ENCODE peak calls at places on chromosomes 11 and 22, in nine cellular contexts. C, K, J, F, E, O, X, M and D are unnamed samples.

GRCh38 chr22:31248138-31248745 is 36.1 kb downstream of the LIMK2 start:
- DNase-seq in C (no peak), K (peak), J (no peak), F (peak), E (peak), O (peak), X (peak), M (peak), D (peak)

GRCh38 chr11:60131943-60132342 is 43.5 kb downstream of the MS4A2 start:
- DNase-seq in C (no peak), K (no peak), J (no peak), F (no peak), E (no peak), O (no peak), X (no peak), M (no peak), D (no peak)

GRCh38 chr11:132033051-132033450 is 662.6 kb downstream of the NTM start:
- DNase-seq in C (no peak), K (no peak), J (no peak), F (no peak), E (no peak), O (no peak), X (no peak), M (no peak), D (no peak)

GRCh38 chr11:69044111-69045013 is 4.4 kb upstream of the TPCN2 start:
- DNase-seq in C (peak), K (peak), J (peak), F (peak), E (no peak), O (no peak), X (peak), M (peak), D (no peak)

GRCh38 chr11:121881806-121882205 is 234.2 kb downstream of the BLID start:
- DNase-seq in C (no peak), K (no peak), J (no peak), F (peak), E (no peak), O (no peak), X (no peak), M (no peak), D (no peak)

GRCh38 chr22:48902983-48903650 is 924.6 kb downstream of the BRD1 start:
- DNase-seq in C (no peak), K (peak), J (no peak), F (no peak), E (peak), O (no peak), X (no peak), M (no peak), D (no peak)

GRCh38 chr22:38901111-38901641 is 29.2 kb upstream of the CBX6 start:
- DNase-seq in C (no peak), K (no peak), J (no peak), F (no peak), E (no peak), O (no peak), X (no peak), M (no peak), D (no peak)

GRCh38 chr11:11400635-11401232 is 47.7 kb upstream of the CSNK2A3 start:
- DNase-seq in C (no peak), K (no peak), J (no peak), F (peak), E (no peak), O (no peak), X (no peak), M (no peak), D (no peak)

GRCh38 chr22:35197071-35197470 is 60.2 kb upstream of the HMGXB4 start:
- DNase-seq in C (no peak), K (no peak), J (no peak), F (no peak), E (no peak), O (no peak), X (no peak), M (no peak), D (no peak)

GRCh38 chr11:8017071-8017470 is 29.9 kb downstream of the EIF3F start:
- DNase-seq in C (no peak), K (no peak), J (no peak), F (no peak), E (peak), O (no peak), X (no peak), M (no peak), D (no peak)

GRCh38 chr11:61061081-61061826 is 41.0 kb upstream of the CD5 start:
- DNase-seq in C (no peak), K (no peak), J (no peak), F (peak), E (peak), O (peak), X (no peak), M (peak), D (peak)

GRCh38 chr11:57311109-57311936 is 13.4 kb downstream of the TNKS1BP1 start:
- DNase-seq in C (peak), K (peak), J (peak), F (peak), E (peak), O (peak), X (peak), M (peak), D (peak)

GRCh38 chr22:46974631-46975585 is 212.5 kb downstream of the TBC1D22A start:
- DNase-seq in C (no peak), K (peak), J (no peak), F (no peak), E (peak), O (no peak), X (no peak), M (no peak), D (no peak)

GRCh38 chr11:43074810-43075209 is 237.0 kb upstream of the API5 start:
- DNase-seq in C (no peak), K (no peak), J (no peak), F (no peak), E (no peak), O (no peak), X (no peak), M (no peak), D (no peak)

GRCh38 chr11:34161812-34162506 is 56.5 kb downstream of the NAT10 start:
- DNase-seq in C (no peak), K (no peak), J (no peak), F (peak), E (peak), O (peak), X (no peak), M (peak), D (no peak)

GRCh38 chr22:34587357-34588356 is 478.3 kb upstream of the ISX start:
- DNase-seq in C (no peak), K (no peak), J (no peak), F (no peak), E (no peak), O (no peak), X (no peak), M (no peak), D (no peak)

GRCh38 chr11:830295-831131 is 2.2 kb upstream of the CD151 start:
- DNase-seq in C (peak), K (peak), J (no peak), F (no peak), E (peak), O (peak), X (no peak), M (peak), D (peak)

GRCh38 chr11:69380451-69380901 is 86.5 kb downstream of the MYEOV start:
- DNase-seq in C (no peak), K (peak), J (no peak), F (no peak), E (no peak), O (no peak), X (no peak), M (no peak), D (no peak)

GRCh38 chr11:128685383-128686044 is 8.4 kb upstream of the FLI1 start:
- DNase-seq in C (no peak), K (no peak), J (no peak), F (no peak), E (no peak), O (no peak), X (no peak), M (no peak), D (no peak)

GRCh38 chr11:29809121-29809520 is 207.7 kb downstream of the KCNA4 start:
- DNase-seq in C (no peak), K (no peak), J (no peak), F (no peak), E (no peak), O (no peak), X (no peak), M (no peak), D (no peak)